ENCODE peak calls at places on chromosomes 2 and 18, in ten cellular contexts. K is HFFc6, N is natural killer cell, D is dorsolateral prefrontal cortex, Z is tibial nerve, J is WERI-Rb-1, B is OCI-LY7, H is BJ, S is mucosa of descending colon, M is GM23338. Q is an unnamed sample.
A peak's percentile ranks its signal among the peaks of the same experiment; 100 is the strongest.

GRCh38 chr2:206158563-206159345 is 490 bp downstream of the NDUFS1 start:
- DNase-seq in M (peak; percentile 32), H (no peak), N (no peak), K (no peak), B (no peak), D (no peak), S (no peak), J (peak; percentile 27), Z (no peak), Q (no peak)

GRCh38 chr2:160053946-160054345 is 8.5 kb downstream of the PLA2R1 start:
- DNase-seq in K (no peak), J (no peak), S (no peak), Z (no peak), D (no peak), B (no peak), N (no peak), H (no peak), M (no peak), Q (no peak)

GRCh38 chr2:38376346-38376682 is 759 bp downstream of the ATL2 start:
- DNase-seq in N (no peak), K (peak; percentile 65), Z (peak; percentile 56), M (no peak), B (peak; percentile 81), H (no peak), D (no peak), S (peak; percentile 70), J (peak; percentile 73), Q (no peak)

GRCh38 chr2:142834003-142834402 is 43.5 kb upstream of the KYNU start:
- DNase-seq in B (no peak), Z (no peak), K (no peak), H (peak; percentile 28), J (no peak), N (no peak), S (no peak), M (no peak), D (no peak), Q (no peak)

GRCh38 chr2:98464772-98465310 is 20.2 kb downstream of the INPP4A start:
- DNase-seq in Z (no peak), J (peak; percentile 22), B (peak; percentile 13), M (no peak), K (no peak), H (no peak), D (no peak), S (peak; percentile 54), N (no peak), Q (no peak)

GRCh38 chr18:6994719-6995430 is 122.7 kb downstream of the LAMA1 start:
- DNase-seq in D (no peak), Z (no peak), N (no peak), M (no peak), J (no peak), S (no peak), B (no peak), K (no peak), H (no peak), Q (no peak)

GRCh38 chr18:50790956-50791355 is 28.9 kb downstream of the MRO start:
- DNase-seq in N (no peak), M (no peak), J (peak; percentile 53), H (no peak), D (no peak), S (no peak), Z (no peak), B (no peak), K (no peak), Q (no peak)

GRCh38 chr2:172324198-172324597 is 103.2 kb upstream of the ITGA6 start:
- DNase-seq in Z (no peak), D (no peak), H (no peak), N (no peak), M (no peak), B (no peak), S (no peak), J (no peak), K (no peak), Q (no peak)

GRCh38 chr2:100713106-100713505 is 106.8 kb upstream of the NPAS2 start:
- DNase-seq in N (no peak), J (no peak), H (no peak), B (no peak), D (no peak), M (no peak), K (no peak), S (no peak), Z (no peak), Q (no peak)

GRCh38 chr2:118635891-118636290 is 211.6 kb downstream of the EN1 start:
- DNase-seq in H (no peak), S (no peak), M (peak; percentile 69), Z (no peak), D (no peak), B (no peak), N (no peak), J (no peak), K (no peak), Q (no peak)

GRCh38 chr2:174729797-174730529 is 34.3 kb downstream of the CHRNA1 start:
- DNase-seq in D (no peak), Z (no peak), K (no peak), B (no peak), M (peak; percentile 74), J (no peak), N (no peak), H (no peak), S (no peak), Q (peak; percentile 22)

GRCh38 chr2:12770569-12770968 is 53.8 kb downstream of the TRIB2 start:
- DNase-seq in B (no peak), K (no peak), S (no peak), H (no peak), M (peak; percentile 51), Z (no peak), D (no peak), N (no peak), J (no peak), Q (no peak)

GRCh38 chr2:17748745-17749144 is 4.9 kb downstream of the SMC6 start:
- DNase-seq in S (no peak), D (no peak), H (no peak), M (peak; percentile 51), Z (no peak), K (no peak), B (no peak), N (no peak), J (no peak), Q (no peak)

GRCh38 chr18:78199002-78199401 is 780.6 kb upstream of the SALL3 start:
- DNase-seq in Z (no peak), N (no peak), K (no peak), H (no peak), D (no peak), J (no peak), B (no peak), S (no peak), M (no peak), Q (no peak)

GRCh38 chr18:34647251-34647650 is 62.8 kb upstream of the DTNA start:
- DNase-seq in Z (no peak), J (no peak), S (no peak), B (peak; percentile 68), K (no peak), N (no peak), H (no peak), M (peak; percentile 89), D (no peak), Q (no peak)
- TF ChIP-seq CTCF in Z (no peak), J (no peak), S (no peak), B (no peak), K (no peak), N (no peak), H (no peak), M (peak; percentile 44), D (no peak), Q (no peak)

GRCh38 chr2:148967484-148967883 is 71.0 kb upstream of the LYPD6B start:
- DNase-seq in N (no peak), J (no peak), D (no peak), B (no peak), Z (no peak), M (peak; percentile 30), S (no peak), H (no peak), K (no peak), Q (no peak)
- TF ChIP-seq CTCF in N (no peak), J (no peak), D (peak; percentile 42), B (no peak), Z (no peak), M (peak; percentile 55), S (no peak), H (no peak), K (no peak), Q (no peak)

DNA sequence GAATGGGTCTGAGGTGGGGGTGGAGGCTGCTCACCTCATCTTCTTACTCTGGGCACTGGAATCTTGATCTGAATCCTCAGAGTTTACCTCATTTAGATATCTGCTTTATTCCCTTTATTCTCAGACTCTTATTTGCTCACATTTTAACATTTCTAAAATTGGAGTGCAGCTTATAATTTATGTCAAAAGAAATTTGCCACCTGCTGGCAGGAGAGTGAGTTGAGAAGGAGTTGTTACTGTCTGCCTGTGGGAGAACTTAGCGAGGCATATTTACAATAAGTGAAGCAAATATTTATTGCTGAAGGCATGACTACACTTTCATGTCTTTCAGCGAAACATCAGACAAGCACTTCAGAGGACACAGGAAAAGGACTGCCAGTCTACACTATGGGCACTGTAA is 16.4 kb upstream of the KIAA2012 start:
- DNase-seq in N (no peak), K (no peak), J (no peak), M (no peak), D (no peak), B (peak; percentile 7), S (no peak), Z (no peak), H (no peak), Q (no peak)
- TF ChIP-seq CTCF in N (no peak), K (peak; percentile 73), J (no peak), M (peak; percentile 5), D (no peak), B (peak; percentile 63), S (no peak), Z (peak; percentile 11), H (peak; percentile 28), Q (no peak)

GRCh38 chr2:10792660-10793400 is 19.8 kb downstream of the PDIA6 start:
- DNase-seq in H (no peak), S (no peak), N (no peak), K (no peak), Z (no peak), D (no peak), J (peak; percentile 50), M (peak; percentile 54), B (no peak), Q (no peak)
- TF ChIP-seq CTCF in H (no peak), S (no peak), N (no peak), K (peak; percentile 34), Z (no peak), D (no peak), J (peak; percentile 60), M (peak; percentile 52), B (peak; percentile 32), Q (no peak)

DNA sequence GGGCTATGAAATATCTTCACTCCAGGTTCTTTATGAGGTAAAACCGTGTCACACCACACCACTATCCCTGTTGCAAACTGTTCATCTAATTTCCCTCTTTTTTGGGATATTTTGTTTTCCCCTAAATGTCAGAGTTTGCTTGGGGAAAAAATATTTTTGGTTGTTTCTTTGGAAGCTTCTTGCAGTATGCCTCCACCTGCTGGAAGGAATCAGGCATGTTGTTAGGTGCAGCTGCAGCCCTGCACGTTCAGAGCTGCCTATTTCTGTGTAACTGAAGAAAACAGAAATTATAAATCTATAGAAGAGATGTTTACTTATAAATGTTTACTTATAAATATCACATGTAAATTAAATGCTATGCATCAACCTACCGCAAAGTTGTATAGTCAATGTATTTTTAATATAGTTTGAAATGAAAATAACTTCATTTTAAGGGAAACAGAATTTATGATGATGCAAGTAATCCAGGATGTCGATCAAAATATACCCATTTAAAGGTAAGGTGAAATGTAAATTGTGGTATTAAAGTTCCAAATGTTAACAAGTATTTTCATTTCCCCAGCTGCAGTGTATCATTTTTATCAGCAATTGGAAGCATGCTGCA is 238.0 kb downstream of the ZNF516 start:
- DNase-seq in H (no peak), J (peak; percentile 44), M (peak; percentile 71), K (peak; percentile 51), D (no peak), S (peak; percentile 16), B (peak; percentile 4), Z (peak; percentile 69), N (no peak), Q (no peak)
- TF ChIP-seq CTCF in H (peak; percentile 91), J (peak; percentile 75), M (peak; percentile 70), K (peak; percentile 89), D (peak; percentile 66), S (peak; percentile 17), B (peak; percentile 62), Z (peak; percentile 62), N (no peak), Q (no peak)

Q was measured in activated B cell treated with CpG ODN at 0.5 μM for 24 hours.